ENCODE peak calls at places on chromosomes 1 and 21, in six cellular contexts. W is brain microvascular endothelial cell, G is myocyte, B is neural progenitor cell, L is progenitor cell of endocrine pancreas, X is ascending aorta. K is an unnamed sample.

GRCh38 chr1:29563571-29563970 is 327.2 kb downstream of the PTPRU start:
- DNase-seq in W (peak), G (no peak), B (no peak), L (no peak), X (no peak), K (no peak)

GRCh38 chr1:113275691-113276090 is 114.6 kb upstream of the MAGI3 start:
- DNase-seq in W (no peak), G (no peak), B (no peak), L (no peak), X (no peak), K (no peak)

GRCh38 chr1:77994117-77994516 is 10.6 kb upstream of the DNAJB4 start:
- DNase-seq in W (no peak), G (peak), B (no peak), L (no peak), X (no peak), K (no peak)

GRCh38 chr1:226872455-226872854 is 2.0 kb downstream of the PSEN2 start:
- DNase-seq in W (peak), G (peak), B (no peak), L (no peak), X (no peak), K (no peak)

GRCh38 chr1:230185076-230186001 is 118.3 kb downstream of the GALNT2 start:
- DNase-seq in W (no peak), G (no peak), B (no peak), L (no peak), X (no peak), K (no peak)

GRCh38 chr1:44090409-44091252 is 28.0 kb upstream of the KLF17 start:
- DNase-seq in W (no peak), G (no peak), B (no peak), L (no peak), X (no peak), K (no peak)

GRCh38 chr1:245245021-245245667 is 90.4 kb downstream of the KIF26B start:
- DNase-seq in W (no peak), G (no peak), B (no peak), L (no peak), X (no peak), K (no peak)

GRCh38 chr1:155981266-155982088 is 3.1 kb upstream of the ARHGEF2 start:
- DNase-seq in W (peak), G (peak), B (no peak), L (no peak), X (no peak), K (no peak)

GRCh38 chr21:19767546-19767945 is 1230.7 kb upstream of the NCAM2 start:
- DNase-seq in W (no peak), G (no peak), B (no peak), L (no peak), X (no peak), K (no peak)

GRCh38 chr21:42569732-42570301 is 56.2 kb downstream of the SLC37A1 start:
- DNase-seq in W (no peak), G (no peak), B (no peak), L (no peak), X (no peak), K (no peak)

GRCh38 chr1:65979145-65979544 is 186.4 kb downstream of the PDE4B start:
- DNase-seq in W (peak), G (no peak), B (no peak), L (no peak), X (no peak), K (no peak)

GRCh38 chr1:107687846-107688753 is 276.9 kb downstream of the VAV3 start:
- DNase-seq in W (no peak), G (no peak), B (no peak), L (no peak), X (no peak), K (no peak)

GRCh38 chr21:39079617-39080016 is 103.6 kb downstream of the PSMG1 start:
- DNase-seq in W (peak), G (no peak), B (no peak), L (no peak), X (peak), K (no peak)

GRCh38 chr1:225425211-225425786 is 2.5 kb downstream of the LBR start:
- DNase-seq in W (no peak), G (peak), B (no peak), L (no peak), X (no peak), K (no peak)

GRCh38 chr1:231557898-231558710 is 29.6 kb downstream of the TSNAX start:
- DNase-seq in W (no peak), G (peak), B (no peak), L (no peak), X (no peak), K (no peak)

GRCh38 chr1:210757677-210758076 is 376.3 kb downstream of the KCNH1 start:
- DNase-seq in W (no peak), G (no peak), B (no peak), L (no peak), X (no peak), K (no peak)

GRCh38 chr1:8004803-8005573 is 21.1 kb downstream of the ERRFI1 start:
- DNase-seq in W (peak), G (peak), B (no peak), L (no peak), X (peak), K (no peak)